ENCODE peak calls at places on chromosome 4, in five cellular contexts. E is activated T-cell treated with anti-CD3 and anti-CD28 coated beads for 4 hours, Q is GM12864, B is colonic mucosa, O is A172. N is an unnamed sample.

GRCh38 chr4:134216436-134216835 is 14.8 kb upstream of the PABPC4L start:
- DNase-seq in Q (no peak), O (peak; percentile 85), E (no peak), B (no peak), N (no peak)

GRCh38 chr4:60938181-60938580 is 261.9 kb upstream of the ADGRL3 start:
- DNase-seq in Q (no peak), E (no peak), O (no peak), B (no peak), N (no peak)

GRCh38 chr4:81052119-81053068 is 21.9 kb downstream of the BMP3 start:
- DNase-seq in Q (peak; percentile 88), E (peak; percentile 36), B (peak; percentile 86), O (peak; percentile 40), N (peak; percentile 79)

GRCh38 chr4:168830777-168831512 is 179.1 kb downstream of the CBR4 start:
- DNase-seq in B (no peak), E (no peak), Q (no peak), O (peak; percentile 11), N (no peak)

GRCh38 chr4:74287164-74287563 is 21.1 kb upstream of the EPGN start:
- DNase-seq in E (no peak), B (no peak), O (no peak), Q (no peak), N (no peak)

GRCh38 chr4:37471971-37472370 is 214.2 kb downstream of the RELL1 start:
- DNase-seq in B (peak; percentile 52), O (no peak), E (no peak), Q (no peak), N (peak; percentile 50)

GRCh38 chr4:5045099-5045498 is 6.2 kb upstream of the STK32B start:
- DNase-seq in B (no peak), E (no peak), O (no peak), Q (no peak), N (no peak)

GRCh38 chr4:73683033-73683432 is 57.3 kb upstream of the CXCL8 start:
- DNase-seq in O (no peak), E (no peak), B (no peak), Q (no peak), N (no peak)

GRCh38 chr4:169110633-169111032 is 100.6 kb upstream of the CBR4 start:
- DNase-seq in O (peak; percentile 10), B (no peak), Q (no peak), E (no peak), N (no peak)

GRCh38 chr4:155906554-155907247 is 3.2 kb downstream of the TDO2 start:
- DNase-seq in Q (no peak), E (no peak), B (no peak), O (peak; percentile 84), N (peak; percentile 3)

GRCh38 chr4:187929024-187929423 is 66.5 kb upstream of the ZFP42 start:
- DNase-seq in B (no peak), O (no peak), E (no peak), Q (no peak), N (no peak)

N was measured in left colon.